ENCODE peak calls at places on chromosomes 5 and 9, in five cellular contexts. O is AG10803, S is kidney epithelial cell, L is activated B cell treated with CpG ODN at 0.5 μM for 24 hours, A is fibroblast of lung. G is an unnamed sample.

GRCh38 chr5:54454602-54455001 is 897 bp upstream of the HSPB3 start:
- DNase-seq in L (no peak), S (no peak), O (no peak), A (no peak), G (no peak)

GRCh38 chr5:95808686-95809413 is 13.7 kb downstream of the GLRX start:
- DNase-seq in A (no peak), O (peak; percentile 72), S (no peak), L (peak; percentile 72), G (peak; percentile 88)

GRCh38 chr9:72211047-72211446 is 61.8 kb downstream of the GDA start:
- DNase-seq in O (no peak), L (no peak), A (no peak), S (no peak), G (no peak)

GRCh38 chr5:136212252-136212721 is 19.3 kb upstream of the SMIM32 start:
- DNase-seq in L (peak; percentile 37), S (no peak), A (peak; percentile 30), O (peak; percentile 45), G (peak; percentile 82)

GRCh38 chr5:96714951-96715451 is 52.8 kb downstream of the CAST start:
- DNase-seq in O (peak; percentile 95), S (no peak), A (peak; percentile 77), L (no peak), G (no peak)

GRCh38 chr5:135615581-135616260 is 36.9 kb upstream of the CXCL14 start:
- DNase-seq in S (no peak), A (no peak), L (no peak), O (peak; percentile 34), G (no peak)

GRCh38 chr5:55232194-55232984 is 1.0 kb downstream of the CCNO start:
- DNase-seq in L (peak; percentile 29), A (peak; percentile 13), O (no peak), S (no peak), G (peak; percentile 19)

GRCh38 chr9:114274217-114274616 is 48.7 kb upstream of the ORM1 start:
- DNase-seq in L (no peak), A (no peak), O (no peak), S (no peak), G (no peak)

GRCh38 chr5:146467729-146468128 is 20.6 kb downstream of the TCERG1 start:
- DNase-seq in A (no peak), S (no peak), O (no peak), L (no peak), G (no peak)

GRCh38 chr5:146461319-146461718 is 14.2 kb downstream of the TCERG1 start:
- DNase-seq in L (no peak), O (peak; percentile 15), S (no peak), A (peak; percentile 41), G (no peak)

GRCh38 chr5:146463446-146463845 is 16.3 kb downstream of the TCERG1 start:
- DNase-seq in O (no peak), A (no peak), S (no peak), L (no peak), G (no peak)

DNA sequence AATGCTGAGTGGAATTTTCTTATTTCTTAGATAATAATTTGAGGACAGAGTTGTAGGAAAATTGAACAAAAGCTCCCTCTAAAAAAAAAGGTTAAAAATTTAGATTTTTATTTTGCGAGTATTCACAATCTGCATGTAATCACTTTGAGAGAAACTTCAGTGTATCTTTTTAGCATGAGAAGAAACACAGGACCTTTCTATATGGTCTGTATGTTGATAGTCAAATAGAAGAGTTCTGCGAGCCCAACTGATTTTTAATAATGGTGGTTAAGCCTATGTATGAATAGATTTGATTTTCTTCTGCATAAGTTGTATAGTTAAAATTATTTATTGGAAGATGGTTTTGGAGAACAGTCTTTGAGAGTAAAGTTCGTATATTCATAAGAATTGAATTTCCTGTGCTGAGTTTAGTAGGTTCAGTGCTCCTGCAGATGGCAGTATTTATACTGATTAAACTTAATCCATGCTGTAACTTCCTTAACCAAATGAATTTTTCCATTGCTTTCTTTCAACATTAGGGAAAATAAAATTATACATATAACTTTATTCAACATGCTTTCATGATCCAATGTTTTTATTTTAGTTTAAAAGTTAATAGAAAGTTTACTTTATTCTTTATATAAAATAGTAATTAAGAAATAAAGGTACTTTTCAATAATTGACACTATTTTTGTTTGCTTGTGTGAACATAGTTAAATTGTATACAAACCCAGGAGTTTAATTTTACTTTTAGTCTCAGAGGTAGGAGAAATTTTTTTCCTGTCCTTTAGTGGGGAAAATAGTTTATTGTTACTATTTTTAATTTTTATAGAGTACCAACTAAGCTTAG is 19.6 kb downstream of the TCERG1 start:
- DNase-seq in L (no peak), A (peak; percentile 13), O (peak; percentile 23), S (no peak), G (no peak)
- TF ChIP-seq CTCF in L (no peak), A (peak; percentile 36), O (peak; percentile 56), S (peak; percentile 60), G (peak; percentile 26)

GRCh38 chr5:34905564-34905963 is 9.7 kb downstream of the RAD1 start:
- DNase-seq in O (peak; percentile 23), S (no peak), L (no peak), A (peak; percentile 8), G (no peak)
- TF ChIP-seq CTCF in O (peak; percentile 59), S (peak; percentile 54), L (no peak), A (peak; percentile 50), G (peak; percentile 15)

GRCh38 chr5:148454576-148454975 is 70.8 kb downstream of the FBXO38 start:
- DNase-seq in O (no peak), L (no peak), S (no peak), A (no peak), G (no peak)

GRCh38 chr5:148459669-148460068 is 75.9 kb downstream of the FBXO38 start:
- DNase-seq in S (no peak), O (no peak), A (no peak), L (no peak), G (no peak)

GRCh38 chr5:148458036-148458888 is 74.5 kb downstream of the FBXO38 start:
- DNase-seq in S (no peak), O (no peak), A (no peak), L (no peak), G (no peak)

GRCh38 chr5:148455055-148455675 is 71.4 kb downstream of the FBXO38 start:
- DNase-seq in O (peak; percentile 52), A (peak; percentile 44), L (no peak), S (peak; percentile 54), G (no peak)

GRCh38 chr5:148457183-148457620 is 73.4 kb downstream of the FBXO38 start:
- DNase-seq in L (no peak), A (no peak), S (no peak), O (no peak), G (no peak)
- TF ChIP-seq CTCF in L (no peak), A (peak; percentile 30), S (peak; percentile 62), O (no peak), G (peak; percentile 36)

DNA sequence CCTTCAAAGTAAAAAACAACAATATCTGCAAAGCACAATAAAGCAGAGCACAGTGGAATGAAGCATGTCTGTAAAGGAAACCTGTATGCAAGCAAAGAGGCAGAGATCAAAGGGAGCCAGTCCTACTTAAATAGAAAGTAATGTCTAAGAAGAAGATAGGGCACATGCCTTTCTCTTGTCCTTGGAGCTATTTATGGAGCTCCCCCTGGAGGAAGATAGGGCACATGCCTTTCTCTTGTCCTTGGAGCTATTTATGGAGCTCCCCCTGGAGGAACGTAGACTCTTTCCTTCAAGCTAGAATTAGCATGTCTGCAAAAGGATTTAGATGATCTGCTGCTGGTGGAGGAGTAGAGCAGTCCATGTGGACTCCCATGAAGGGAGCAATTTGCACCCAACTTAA is 168.1 kb upstream of the RASEF start:
- DNase-seq in S (no peak), O (peak; percentile 51), L (no peak), A (no peak), G (no peak)
- TF ChIP-seq CTCF in S (peak; percentile 29), O (peak; percentile 62), L (no peak), A (no peak), G (no peak)

DNA sequence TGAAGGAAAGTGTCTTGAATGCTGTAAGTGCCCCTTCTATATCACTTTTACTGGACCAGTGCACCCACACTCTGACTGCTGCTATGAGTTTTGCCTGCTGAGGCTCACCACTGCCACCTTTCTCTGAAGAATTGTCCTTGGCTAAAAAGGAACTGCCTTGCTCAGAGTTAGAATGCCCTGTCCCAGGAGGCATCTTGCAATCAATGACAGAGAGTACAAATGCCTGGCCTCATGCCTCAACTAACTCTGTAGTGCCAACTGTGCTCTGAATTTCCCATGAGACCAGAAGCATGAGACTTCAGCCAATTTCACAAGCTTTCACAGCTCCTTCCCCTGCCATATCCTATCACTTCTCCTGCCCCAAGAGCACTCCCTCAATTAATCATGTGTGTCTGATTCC is 569.7 kb downstream of the ZNF608 start:
- DNase-seq in O (no peak), S (no peak), A (no peak), L (no peak), G (no peak)
- TF ChIP-seq CTCF in O (no peak), S (no peak), A (peak; percentile 3), L (no peak), G (no peak)

G was measured in GM10248.